ENCODE peak calls at places on chromosomes 1 and 21, in six cellular contexts. R is mesendoderm, J is H9, L is neuronal stem cell, B is mesenchymal stem cell, P is trophoblast cell. Z is an unnamed sample.

GRCh38 chr1:68225781-68226180 is 6.5 kb downstream of the WLS start:
- DNase-seq in R (no peak), J (no peak), L (no peak), B (no peak), P (no peak), Z (peak; percentile 30)

GRCh38 chr1:207282049-207282448 is 39.4 kb upstream of the CD55 start:
- DNase-seq in R (no peak), J (no peak), L (no peak), B (peak; percentile 46), P (no peak), Z (peak; percentile 53)

GRCh38 chr1:22711071-22711470 is 432 bp downstream of the EPHB2 start:
- DNase-seq in R (no peak), J (no peak), L (no peak), B (no peak), P (peak; percentile 11), Z (no peak)

GRCh38 chr1:185376288-185376687 is 59.2 kb upstream of the IVNS1ABP start:
- DNase-seq in R (no peak), J (no peak), L (no peak), B (no peak), P (no peak), Z (no peak)

GRCh38 chr1:33181038-33181861 is 593 bp downstream of the TRIM62 start:
- DNase-seq in R (peak; percentile 61), J (peak; percentile 65), L (peak; percentile 61), B (peak; percentile 79), P (peak; percentile 37), Z (peak; percentile 41)

GRCh38 chr1:45211061-45211460 is 4.7 kb upstream of the ZSWIM5 start:
- DNase-seq in R (no peak), J (no peak), L (no peak), B (no peak), P (no peak), Z (no peak)

GRCh38 chr21:34980423-34981115 is 68.5 kb downstream of the RUNX1 start:
- DNase-seq in R (no peak), J (no peak), L (no peak), B (no peak), P (no peak), Z (no peak)

GRCh38 chr1:171563675-171564074 is 58.4 kb upstream of the MYOCOS start:
- DNase-seq in R (no peak), J (no peak), L (no peak), B (peak; percentile 57), P (peak; percentile 63), Z (peak; percentile 76)

GRCh38 chr1:56355918-56356317 is 223.4 kb downstream of the PLPP3 start:
- DNase-seq in R (no peak), J (no peak), L (no peak), B (no peak), P (no peak), Z (peak; percentile 35)

GRCh38 chr1:228939881-228940392 is 204.7 kb downstream of the RHOU start:
- DNase-seq in R (no peak), J (no peak), L (no peak), B (no peak), P (no peak), Z (no peak)

GRCh38 chr21:31442339-31442738 is 98.3 kb upstream of the TIAM1 start:
- DNase-seq in R (peak; percentile 14), J (no peak), L (no peak), B (no peak), P (peak; percentile 91), Z (no peak)

GRCh38 chr1:225712391-225712790 is 59.5 kb upstream of the ENAH start:
- DNase-seq in R (no peak), J (no peak), L (no peak), B (peak; percentile 29), P (no peak), Z (no peak)

GRCh38 chr1:247111636-247112478 is 7.7 kb upstream of the ZNF669 start:
- DNase-seq in R (peak; percentile 37), J (peak; percentile 61), L (peak; percentile 32), B (peak; percentile 60), P (peak; percentile 36), Z (peak; percentile 47)

GRCh38 chr1:182101415-182102041 is 40.0 kb upstream of the ZNF648 start:
- DNase-seq in R (peak; percentile 99), J (peak; percentile 98), L (peak; percentile 74), B (no peak), P (peak; percentile 95), Z (no peak)

GRCh38 chr1:87450136-87450535 is 121.5 kb downstream of the LMO4 start:
- DNase-seq in R (no peak), J (no peak), L (no peak), B (no peak), P (no peak), Z (no peak)

GRCh38 chr1:211549092-211549749 is 29.7 kb downstream of the SLC30A1 start:
- DNase-seq in R (no peak), J (peak; percentile 27), L (no peak), B (no peak), P (no peak), Z (no peak)

GRCh38 chr1:47805826-47806450 is 191.2 kb downstream of the TRABD2B start:
- DNase-seq in R (no peak), J (no peak), L (no peak), B (no peak), P (no peak), Z (no peak)

GRCh38 chr1:223473576-223474344 is 80.5 kb downstream of the CCDC185 start:
- DNase-seq in R (no peak), J (no peak), L (no peak), B (no peak), P (peak; percentile 61), Z (no peak)

DNA sequence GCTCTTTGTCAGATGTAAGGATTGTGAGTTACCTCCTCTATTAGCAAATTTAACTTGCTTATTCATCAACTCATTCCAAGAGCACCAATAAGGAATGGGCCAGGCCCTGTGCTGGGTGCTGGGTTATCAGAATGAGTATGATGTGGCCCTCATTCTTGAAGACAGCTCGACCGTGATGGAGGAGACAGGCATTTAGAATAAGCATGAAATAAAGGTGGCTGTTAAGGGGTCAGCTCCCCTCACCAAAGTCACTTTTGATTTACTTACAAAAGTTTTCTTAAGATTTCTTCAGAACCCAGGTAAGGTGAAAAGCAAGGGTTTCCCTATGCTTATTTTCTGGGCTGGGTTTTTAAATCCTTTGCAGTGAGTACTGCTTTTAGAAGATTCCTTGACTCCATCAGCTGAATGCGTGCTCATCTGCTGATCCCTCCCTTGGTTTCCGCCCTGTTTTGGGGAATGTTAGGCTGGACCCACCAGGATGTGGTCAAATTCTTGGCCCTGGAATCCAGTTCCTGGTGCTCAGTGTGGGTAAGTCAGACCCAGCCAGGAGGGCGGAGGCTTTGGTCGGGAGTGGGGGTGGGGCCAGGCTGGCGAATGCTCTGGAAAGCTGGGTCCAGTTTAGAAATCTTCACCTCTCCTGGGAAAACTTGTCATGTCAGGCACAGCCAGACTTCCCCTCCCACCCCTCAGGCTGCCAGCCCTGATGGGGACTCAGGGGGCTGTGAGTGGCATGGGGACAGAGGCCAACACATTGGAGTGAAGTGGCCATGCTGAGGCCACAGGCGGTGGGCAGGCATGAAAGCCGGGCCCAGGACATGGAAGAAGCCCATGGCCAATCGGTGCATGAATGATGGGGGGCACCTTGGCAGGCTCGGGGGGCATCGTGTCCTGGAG is 15.0 kb upstream of the PADI1 start:
- DNase-seq in R (peak; percentile 86), J (no peak), L (no peak), B (peak; percentile 91), P (peak; percentile 91), Z (peak; percentile 92)
- H3K4ac ChIP-seq in R (no peak overlapping the region), J (no peak overlapping the region), L (no peak overlapping the region), B (peak overlapping the region; percentile 96), P (peak overlapping the region; percentile 47), Z (peak overlapping the region; percentile 99)

GRCh38 chr1:8166436-8166835 is 140.3 kb upstream of the ERRFI1 start:
- DNase-seq in R (no peak), J (no peak), L (no peak), B (no peak), P (no peak), Z (no peak)

GRCh38 chr1:8171751-8172464 is 145.8 kb upstream of the ERRFI1 start:
- DNase-seq in R (no peak), J (no peak), L (no peak), B (no peak), P (peak; percentile 38), Z (peak; percentile 64)

GRCh38 chr1:8167936-8168335 is 141.8 kb upstream of the ERRFI1 start:
- DNase-seq in R (peak; percentile 16), J (no peak), L (no peak), B (no peak), P (no peak), Z (no peak)

GRCh38 chr1:8169364-8170058 is 143.4 kb upstream of the ERRFI1 start:
- DNase-seq in R (peak; percentile 79), J (no peak), L (no peak), B (peak; percentile 79), P (no peak), Z (peak; percentile 89)

DNA sequence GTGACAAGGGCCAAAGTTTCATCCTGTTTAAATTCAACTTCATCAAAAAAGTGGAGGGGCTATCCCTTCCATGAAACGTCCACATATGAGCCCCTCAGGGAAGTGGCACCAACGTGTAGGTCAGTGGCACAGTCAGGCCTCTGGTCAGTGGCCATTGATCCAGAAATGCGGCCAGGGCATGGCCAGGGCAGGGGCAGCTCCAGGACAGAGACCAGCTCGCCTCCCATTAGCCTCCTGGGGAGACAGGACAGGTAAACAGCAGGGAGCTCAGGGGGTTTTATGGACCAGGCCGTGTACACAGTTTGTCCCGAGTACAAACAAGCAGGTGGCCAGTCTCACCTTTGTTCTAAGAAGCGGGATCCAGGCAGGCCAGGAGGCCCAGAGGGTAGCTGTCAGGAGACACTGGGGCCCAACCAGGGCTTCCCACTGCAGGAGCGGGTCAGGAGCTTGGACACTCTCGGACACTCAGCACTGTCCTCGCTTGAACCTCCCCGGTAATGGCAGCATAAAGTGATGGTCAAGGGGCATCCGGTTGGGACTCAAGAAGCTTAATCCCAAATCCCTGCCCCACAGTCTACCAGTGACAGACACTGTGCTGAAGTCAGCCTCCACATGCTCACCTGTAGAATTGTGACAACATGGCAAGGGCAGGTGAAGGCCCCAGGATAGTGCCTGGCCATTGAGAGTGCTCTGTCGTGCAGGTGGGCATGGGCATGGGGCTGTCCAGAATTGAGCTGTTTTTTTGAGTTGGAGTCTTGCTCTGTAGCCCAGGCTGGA is 144.1 kb upstream of the ERRFI1 start:
- DNase-seq in R (no peak), J (no peak), L (no peak), B (no peak), P (no peak), Z (no peak)
- H3K4ac ChIP-seq in R (peak overlapping the region; percentile 62), J (no peak overlapping the region), L (peak overlapping the region; percentile 54), B (peak overlapping the region; percentile 99), P (peak overlapping the region; percentile 81), Z (peak overlapping the region; percentile 91)

DNA sequence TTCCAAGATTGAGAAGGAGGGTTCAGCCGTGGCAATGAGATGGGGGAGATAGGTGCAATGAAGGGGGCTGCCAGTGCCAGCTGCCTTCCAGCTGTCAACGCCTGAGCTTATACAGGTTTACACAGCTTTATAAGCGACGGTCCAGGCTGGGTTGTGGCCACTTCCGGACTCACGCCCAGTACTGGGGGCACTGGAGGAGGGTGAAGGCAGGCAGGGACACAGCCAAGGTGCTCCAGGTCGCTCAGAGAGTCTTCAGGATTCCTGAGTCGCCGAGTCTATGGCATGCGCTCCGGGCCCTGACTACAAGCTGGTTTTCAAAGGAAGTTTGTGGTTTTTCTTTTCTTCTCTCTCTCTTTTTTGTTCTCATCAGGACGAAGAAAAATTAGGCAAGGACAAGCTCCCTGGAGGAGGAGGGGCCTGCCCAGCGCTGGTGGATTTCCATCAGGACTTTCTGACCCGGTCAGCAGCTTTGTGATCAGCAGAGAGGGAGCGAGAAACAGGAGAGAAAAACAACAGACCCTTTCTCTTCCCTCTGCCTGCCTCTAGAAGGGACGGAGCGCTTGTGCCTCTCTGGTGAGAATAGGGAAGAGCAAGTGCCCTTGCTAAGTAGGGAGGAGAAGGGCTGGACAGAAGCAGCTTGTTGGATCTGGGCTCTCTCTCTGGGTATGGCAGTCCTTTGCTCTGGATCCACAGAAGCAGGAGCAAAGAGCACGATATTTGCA is at the start of gene MINDY1:
- DNase-seq in R (peak; percentile 98), J (peak; percentile 84), L (peak; percentile 75), B (peak; percentile 96), P (peak; percentile 52), Z (peak; percentile 89)
- H3K4ac ChIP-seq in R (no peak within 1 kb of the TSS), J (peak within 1 kb of the TSS; percentile 78), L (no peak within 1 kb of the TSS), B (peak within 1 kb of the TSS; percentile 74), P (peak within 1 kb of the TSS; percentile 48), Z (peak within 1 kb of the TSS; percentile 82)

GRCh38 chr1:36160949-36161485 is 5.1 kb downstream of the MAP7D1 start:
- DNase-seq in R (peak; percentile 86), J (peak; percentile 84), L (no peak), B (peak; percentile 71), P (no peak), Z (peak; percentile 71)
- H3K4ac ChIP-seq in R (peak overlapping the region; percentile 89), J (no peak overlapping the region), L (no peak overlapping the region), B (peak overlapping the region; percentile 84), P (peak overlapping the region; percentile 89), Z (peak overlapping the region; percentile 73)